ENCODE peak calls at places on chromosomes 4 and X, in eight cellular contexts. O is D341Med, K is iris pigment epithelial cell, E is fibroblast of the aortic adventitia, R is NCI-H510A treated with DMSO at 0.1 percent for 48 hours, Q is AG04450, A is OCI-LY7, D is ureter. L is an unnamed sample.

GRCh38 chr4:681736-682451 is 7.1 kb downstream of the SLC49A3 start:
- DNase-seq in A (no peak), O (no peak), D (peak), Q (no peak), R (peak), K (no peak), E (no peak), L (peak)

GRCh38 chrX:25083661-25084060 is 67.9 kb upstream of the ARX start:
- DNase-seq in K (no peak), R (no peak), E (no peak), D (no peak), Q (no peak), A (no peak), O (no peak), L (no peak)

GRCh38 chr4:37389967-37390580 is 145.5 kb downstream of the NWD2 start:
- DNase-seq in E (peak), A (peak), R (peak), Q (no peak), K (peak), O (no peak), D (no peak), L (peak)

GRCh38 chr4:39308576-39308975 is 57.6 kb downstream of the RFC1 start:
- DNase-seq in O (peak), K (no peak), E (no peak), D (no peak), Q (no peak), A (no peak), R (peak), L (no peak)

GRCh38 chr4:181364504-181364903 is 878.7 kb upstream of the TENM3 start:
- DNase-seq in A (no peak), E (no peak), R (no peak), Q (no peak), K (peak), D (no peak), O (no peak), L (no peak)

GRCh38 chr4:81839347-81840042 is 367.8 kb upstream of the RASGEF1B start:
- DNase-seq in D (no peak), O (no peak), E (no peak), A (no peak), R (no peak), Q (no peak), K (no peak), L (no peak)

GRCh38 chr4:176782191-176782590 is 10.5 kb downstream of the VEGFC start:
- DNase-seq in D (no peak), K (no peak), O (no peak), Q (no peak), E (no peak), A (no peak), R (no peak), L (no peak)

GRCh38 chr4:2459589-2460349 is 9.1 kb upstream of the RNF4 start:
- DNase-seq in Q (no peak), E (no peak), R (no peak), A (no peak), K (no peak), D (no peak), O (no peak), L (no peak)

GRCh38 chrX:134932528-134933217 is 58.1 kb upstream of the SMIM10 start:
- DNase-seq in K (peak), Q (no peak), R (no peak), D (no peak), E (peak), A (no peak), O (no peak), L (no peak)

GRCh38 chr4:101211146-101211553 is 136.2 kb downstream of the PPP3CA start:
- DNase-seq in D (no peak), E (peak), Q (no peak), A (no peak), O (no peak), K (peak), R (no peak), L (peak)

GRCh38 chr4:77158487-77158861 is 1.5 kb downstream of the CCNG2 start:
- DNase-seq in R (no peak), A (no peak), D (no peak), E (peak), O (no peak), Q (no peak), K (peak), L (no peak)

L was measured in small intestine.